ENCODE peak calls at places on chromosomes 7 and 10, in nine cellular contexts. L, C, W, J, Q, V, P, E and I are unnamed samples.

GRCh38 chr10:31490858-31491504 is 172.0 kb downstream of the ZEB1 start:
- DNase-seq in L (no peak), C (peak; percentile 76), W (peak; percentile 52), J (no peak), Q (peak; percentile 71), V (no peak), P (no peak), E (no peak), I (no peak)

GRCh38 chr10:122181055-122181732 is 89.9 kb upstream of the BTBD16 start:
- DNase-seq in L (no peak), C (peak; percentile 31), W (peak; percentile 77), J (no peak), Q (no peak), V (no peak), P (peak; percentile 39), E (no peak), I (no peak)

GRCh38 chr7:157615101-157615817 is 278.5 kb downstream of the DNAJB6 start:
- DNase-seq in L (peak; percentile 7), C (peak; percentile 13), W (peak; percentile 13), J (no peak), Q (no peak), V (peak; percentile 69), P (no peak), E (no peak), I (no peak)

GRCh38 chr7:41599760-41600159 is 103.1 kb downstream of the INHBA start:
- DNase-seq in L (peak; percentile 86), C (no peak), W (no peak), J (no peak), Q (peak; percentile 56), V (no peak), P (no peak), E (no peak), I (no peak)

GRCh38 chr10:111151595-111151994 is 74.8 kb downstream of the ADRA2A start:
- DNase-seq in L (no peak), C (no peak), W (no peak), J (no peak), Q (peak; percentile 53), V (no peak), P (no peak), E (no peak), I (no peak)

GRCh38 chr7:26078437-26079362 is 73.3 kb upstream of the NFE2L3 start:
- DNase-seq in L (peak; percentile 85), C (peak; percentile 24), W (no peak), J (peak; percentile 93), Q (peak; percentile 93), V (peak; percentile 9), P (no peak), E (peak; percentile 88), I (peak; percentile 82)

GRCh38 chr10:8036521-8037198 is 17.8 kb upstream of the GATA3 start:
- DNase-seq in L (no peak), C (no peak), W (no peak), J (no peak), Q (no peak), V (no peak), P (no peak), E (no peak), I (no peak)

GRCh38 chr7:79452495-79453265 is 787 bp downstream of the MAGI2 start:
- DNase-seq in L (peak; percentile 20), C (peak; percentile 67), W (peak; percentile 26), J (no peak), Q (peak; percentile 37), V (peak; percentile 48), P (no peak), E (no peak), I (no peak)

GRCh38 chr7:150965273-150965830 is 12.8 kb downstream of the KCNH2 start:
- DNase-seq in L (no peak), C (no peak), W (no peak), J (no peak), Q (no peak), V (no peak), P (no peak), E (no peak), I (no peak)

GRCh38 chr7:150964593-150965111 is 13.5 kb downstream of the KCNH2 start:
- DNase-seq in L (peak; percentile 55), C (no peak), W (no peak), J (no peak), Q (peak; percentile 60), V (no peak), P (no peak), E (no peak), I (no peak)

GRCh38 chr7:150968056-150968455 is 10.1 kb downstream of the KCNH2 start:
- DNase-seq in L (no peak), C (no peak), W (no peak), J (no peak), Q (no peak), V (no peak), P (no peak), E (no peak), I (no peak)

GRCh38 chr7:150967332-150967731 is 10.8 kb downstream of the KCNH2 start:
- DNase-seq in L (no peak), C (no peak), W (no peak), J (no peak), Q (no peak), V (no peak), P (no peak), E (no peak), I (no peak)

DNA sequence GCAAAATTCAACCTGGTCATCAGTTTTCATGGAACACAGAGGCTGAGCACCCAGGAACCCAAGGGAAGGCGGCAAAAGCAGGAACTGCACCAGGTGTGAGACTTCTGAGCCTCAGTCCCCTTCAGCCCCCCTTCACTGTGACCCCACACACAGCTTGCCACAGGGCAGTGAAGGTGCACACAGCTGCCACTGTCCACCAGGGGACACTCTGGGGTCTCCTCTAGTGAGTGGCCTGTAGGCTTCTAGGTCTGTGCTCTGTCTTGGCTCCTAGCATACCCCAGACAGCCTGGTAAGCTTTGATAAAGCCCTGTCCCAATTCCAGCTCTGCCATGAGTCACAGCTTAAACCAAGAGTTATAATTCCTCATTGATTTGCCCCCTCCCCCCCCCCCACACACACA is 12.1 kb downstream of the KCNH2 start:
- DNase-seq in L (peak; percentile 60), C (no peak), W (no peak), J (no peak), Q (peak; percentile 86), V (no peak), P (no peak), E (no peak), I (no peak)
- TF ChIP-seq CTCF in L (peak; percentile 17), C (no peak), W (peak; percentile 20), J (no peak), Q (peak; percentile 72), V (no peak), P (peak; percentile 47), E (no peak), I (no peak)

DNA sequence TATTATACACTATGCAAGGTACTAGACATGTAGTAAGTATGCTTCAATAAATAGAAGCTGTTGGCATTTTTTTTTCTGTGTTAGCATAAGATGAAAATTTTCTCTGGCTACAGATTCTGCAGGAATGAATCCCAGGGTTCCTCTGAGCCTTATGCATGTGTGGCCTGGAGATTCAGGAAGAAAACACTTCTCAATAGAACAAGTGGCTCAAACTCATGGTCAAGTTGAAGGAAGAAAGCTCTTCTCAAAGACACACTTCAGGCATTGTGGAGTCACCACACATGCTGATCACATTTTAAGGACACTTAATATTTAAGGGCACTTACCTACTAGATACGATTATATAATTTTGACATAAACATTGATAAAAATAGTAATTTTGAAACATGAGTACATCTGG is 19.5 kb downstream of the DNAH11 start:
- DNase-seq in L (no peak), C (no peak), W (no peak), J (no peak), Q (no peak), V (no peak), P (no peak), E (no peak), I (no peak)
- TF ChIP-seq CTCF in L (no peak), C (no peak), W (no peak), J (no peak), Q (no peak), V (no peak), P (no peak), E (no peak), I (no peak)

GRCh38 chr7:48168159-48168558 is 3.1 kb upstream of the ABCA13 start:
- DNase-seq in L (no peak), C (peak; percentile 7), W (peak; percentile 55), J (no peak), Q (no peak), V (no peak), P (peak; percentile 58), E (no peak), I (no peak)
- TF ChIP-seq CTCF in L (no peak), C (no peak), W (peak; percentile 30), J (no peak), Q (no peak), V (no peak), P (no peak), E (no peak), I (no peak)

DNA sequence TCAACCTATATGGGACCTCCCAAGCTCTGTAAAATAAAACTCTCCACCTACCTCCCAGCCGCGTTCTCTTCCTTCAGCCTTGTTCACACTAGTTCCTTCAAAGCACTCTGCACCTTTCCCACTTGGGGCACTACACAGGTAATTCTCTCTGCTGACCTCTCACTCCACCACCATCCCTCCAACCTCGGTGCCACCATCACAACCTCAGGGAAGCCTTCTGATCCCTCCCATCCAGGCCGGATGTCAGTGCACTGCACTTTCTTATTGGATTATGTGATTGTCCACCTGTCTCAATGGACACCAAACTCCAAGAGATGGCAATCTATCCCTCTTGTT is 7.0 kb downstream of the LARP4B start:
- DNase-seq in L (no peak), C (no peak), W (no peak), J (no peak), Q (no peak), V (no peak), P (no peak), E (peak; percentile 6), I (no peak)
- TF ChIP-seq CTCF in L (no peak), C (no peak), W (no peak), J (no peak), Q (no peak), V (no peak), P (no peak), E (no peak), I (no peak)

GRCh38 chr7:97149843-97150242 is 32.3 kb downstream of the SDHAF3 start:
- DNase-seq in L (no peak), C (no peak), W (peak; percentile 49), J (no peak), Q (no peak), V (no peak), P (no peak), E (no peak), I (no peak)

GRCh38 chr7:97145068-97145467 is 27.6 kb downstream of the SDHAF3 start:
- DNase-seq in L (no peak), C (peak; percentile 61), W (peak; percentile 52), J (no peak), Q (no peak), V (no peak), P (no peak), E (no peak), I (no peak)
- TF ChIP-seq CTCF in L (no peak), C (peak; percentile 48), W (peak; percentile 68), J (peak; percentile 27), Q (peak; percentile 37), V (no peak), P (peak; percentile 74), E (peak; percentile 58), I (peak; percentile 52)